ENCODE peak calls at places on chromosomes 13 and 19, in four cellular contexts. S is neuronal stem cell; B is glomerular endothelial cell; U is stimulated activated CD4-positive, alpha-beta T cell treated with anti-CD3 and anti-CD28 coated beads, Interleukin-4, amount 100 ng/mL, for 48 hours. A is an unnamed sample.

GRCh38 chr19:34189199-34189916 is 17.1 kb downstream of the LSM14A start:
- DNase-seq in S (no peak), B (no peak), U (no peak), A (no peak)

GRCh38 chr13:93361703-93362102 is 135.1 kb downstream of the GPC6 start:
- DNase-seq in S (no peak), B (no peak), U (no peak), A (no peak)

GRCh38 chr19:38430931-38431330 is 2.6 kb upstream of the RYR1 start:
- DNase-seq in S (no peak), B (no peak), U (no peak), A (no peak)

GRCh38 chr13:26220575-26220974 is 1.5 kb downstream of the RNF6 start:
- DNase-seq in S (no peak), B (peak), U (no peak), A (no peak)

GRCh38 chr19:19643158-19644053 is at the start of gene GMIP:
- DNase-seq in S (peak), B (no peak), U (peak), A (peak)

GRCh38 chr13:101649490-101650126 is 197.1 kb downstream of the ITGBL1 start:
- DNase-seq in S (no peak), B (no peak), U (no peak), A (no peak)

GRCh38 chr13:75173457-75174356 is 308.3 kb downstream of the TBC1D4 start:
- DNase-seq in S (no peak), B (no peak), U (no peak), A (no peak)

GRCh38 chr13:99289265-99289664 is 17.9 kb downstream of the GPR183 start:
- DNase-seq in S (no peak), B (no peak), U (no peak), A (no peak)

GRCh38 chr19:13958043-13958442 is 5.7 kb downstream of the DCAF15 start:
- DNase-seq in S (no peak), B (no peak), U (no peak), A (no peak)

GRCh38 chr19:50817941-50818858 is 5.4 kb downstream of the KLK1 start:
- DNase-seq in S (peak), B (no peak), U (peak), A (peak)

GRCh38 chr19:47000373-47000772 is 19.3 kb upstream of the NPAS1 start:
- DNase-seq in S (no peak), B (no peak), U (no peak), A (no peak)

GRCh38 chr13:78602561-78603239 is 652 bp downstream of the POU4F1 start:
- DNase-seq in S (peak), B (no peak), U (no peak), A (no peak)

GRCh38 chr13:35566340-35566739 is 89.9 kb upstream of the MAB21L1 start:
- DNase-seq in S (no peak), B (no peak), U (no peak), A (no peak)

GRCh38 chr13:111325941-111326620 is 5.6 kb downstream of the TEX29 start:
- DNase-seq in S (no peak), B (no peak), U (no peak), A (no peak)

GRCh38 chr13:61204025-61204424 is 211.6 kb downstream of the PCDH20 start:
- DNase-seq in S (no peak), B (no peak), U (no peak), A (no peak)

GRCh38 chr19:7348587-7349230 is at the start of gene ARHGEF18:
- DNase-seq in S (no peak), B (no peak), U (no peak), A (peak)

GRCh38 chr19:7480222-7480974 is 8.4 kb downstream of the PEX11G start:
- DNase-seq in S (no peak), B (no peak), U (no peak), A (no peak)

GRCh38 chr19:53951947-53952346 is 10.8 kb upstream of the CACNG8 start:
- DNase-seq in S (no peak), B (no peak), U (no peak), A (no peak)

GRCh38 chr19:27909185-27909840 is 1303.6 kb downstream of the UQCRFS1 start:
- DNase-seq in S (no peak), B (no peak), U (no peak), A (no peak)

GRCh38 chr13:65260938-65261880 is 1968.9 kb downstream of the PCDH9 start:
- DNase-seq in S (no peak), B (no peak), U (no peak), A (no peak)

GRCh38 chr19:512548-513365 is 5.5 kb downstream of the TPGS1 start:
- DNase-seq in S (no peak), B (no peak), U (no peak), A (no peak)

GRCh38 chr13:69319659-69320058 is 788.0 kb upstream of the ATXN8OS start:
- DNase-seq in S (no peak), B (no peak), U (no peak), A (no peak)

GRCh38 chr13:78420814-78421213 is 182.5 kb downstream of the POU4F1 start:
- DNase-seq in S (no peak), B (no peak), U (no peak), A (no peak)

GRCh38 chr19:10104130-10104513 is 1.6 kb upstream of the ANGPTL6 start:
- DNase-seq in S (no peak), B (no peak), U (no peak), A (no peak)

GRCh38 chr19:19434483-19435045 is 29.1 kb downstream of the GATAD2A start:
- DNase-seq in S (no peak), B (no peak), U (no peak), A (no peak)